ENCODE peak calls at places on chromosomes 11 and 22, in six cellular contexts. One of them, this sample, is unnamed.

GRCh38 chr11:396948-397548 is 3.0 kb downstream of the PKP3 start:
- DNase-seq in ACHN: peak
- DNase-seq in IMR-90: peak
- DNase-seq in non-pigmented ciliary epithelial cell: no peak
- DNase-seq in EL: peak
- DNase-seq in progenitor cell of endocrine pancreas: no peak
- DNase-seq in this sample: peak

GRCh38 chr11:72231396-72232259 is 7.1 kb downstream of the INPPL1 start:
- DNase-seq in EL: no peak
- DNase-seq in ACHN: no peak
- DNase-seq in progenitor cell of endocrine pancreas: no peak
- DNase-seq in non-pigmented ciliary epithelial cell: no peak
- DNase-seq in IMR-90: no peak
- DNase-seq in this sample: no peak

GRCh38 chr22:39563571-39564428 is 6.8 kb upstream of the CACNA1I start:
- DNase-seq in IMR-90: no peak
- DNase-seq in EL: no peak
- DNase-seq in ACHN: no peak
- DNase-seq in progenitor cell of endocrine pancreas: no peak
- DNase-seq in non-pigmented ciliary epithelial cell: no peak
- DNase-seq in this sample: no peak

GRCh38 chr11:69044111-69045013 is 4.4 kb upstream of the TPCN2 start:
- DNase-seq in non-pigmented ciliary epithelial cell: peak
- DNase-seq in ACHN: peak
- DNase-seq in IMR-90: peak
- DNase-seq in EL: peak
- DNase-seq in progenitor cell of endocrine pancreas: no peak
- DNase-seq in this sample: peak

GRCh38 chr22:20758688-20759087 is 15.2 kb upstream of the SERPIND1 start:
- DNase-seq in non-pigmented ciliary epithelial cell: no peak
- DNase-seq in IMR-90: no peak
- DNase-seq in ACHN: no peak
- DNase-seq in progenitor cell of endocrine pancreas: no peak
- DNase-seq in EL: no peak
- DNase-seq in this sample: peak

GRCh38 chr11:63017306-63017974 is 1.8 kb upstream of the SLC22A8 start:
- DNase-seq in non-pigmented ciliary epithelial cell: no peak
- DNase-seq in ACHN: no peak
- DNase-seq in EL: peak
- DNase-seq in progenitor cell of endocrine pancreas: no peak
- DNase-seq in IMR-90: no peak
- DNase-seq in this sample: no peak

GRCh38 chr22:19806213-19807160 is 45.9 kb downstream of the TBX1 start:
- DNase-seq in progenitor cell of endocrine pancreas: no peak
- DNase-seq in ACHN: no peak
- DNase-seq in IMR-90: no peak
- DNase-seq in EL: no peak
- DNase-seq in non-pigmented ciliary epithelial cell: no peak
- DNase-seq in this sample: no peak

GRCh38 chr22:40673017-40673416 is 6.3 kb upstream of the MCHR1 start:
- DNase-seq in EL: no peak
- DNase-seq in ACHN: no peak
- DNase-seq in IMR-90: no peak
- DNase-seq in non-pigmented ciliary epithelial cell: no peak
- DNase-seq in progenitor cell of endocrine pancreas: no peak
- DNase-seq in this sample: no peak

GRCh38 chr11:11620966-11621880 is 582 bp downstream of the GALNT18 start:
- DNase-seq in EL: peak
- DNase-seq in IMR-90: peak
- DNase-seq in non-pigmented ciliary epithelial cell: no peak
- DNase-seq in ACHN: peak
- DNase-seq in progenitor cell of endocrine pancreas: peak
- DNase-seq in this sample: no peak

GRCh38 chr11:37409124-37409523 is 811.1 kb upstream of the RAG2 start:
- DNase-seq in EL: peak
- DNase-seq in ACHN: no peak
- DNase-seq in progenitor cell of endocrine pancreas: no peak
- DNase-seq in IMR-90: no peak
- DNase-seq in non-pigmented ciliary epithelial cell: peak
- DNase-seq in this sample: no peak

GRCh38 chr11:88359529-88359928 is 22.0 kb upstream of the CTSC start:
- DNase-seq in ACHN: peak
- DNase-seq in EL: no peak
- DNase-seq in IMR-90: no peak
- DNase-seq in progenitor cell of endocrine pancreas: no peak
- DNase-seq in non-pigmented ciliary epithelial cell: no peak
- DNase-seq in this sample: no peak

GRCh38 chr11:65872555-65873279 is at the start of gene EFEMP2:
- DNase-seq in EL: peak
- DNase-seq in ACHN: peak
- DNase-seq in IMR-90: no peak
- DNase-seq in non-pigmented ciliary epithelial cell: no peak
- DNase-seq in progenitor cell of endocrine pancreas: peak
- DNase-seq in this sample: no peak

GRCh38 chr11:19615503-19615902 is 97.1 kb upstream of the NAV2 start:
- DNase-seq in progenitor cell of endocrine pancreas: no peak
- DNase-seq in IMR-90: no peak
- DNase-seq in ACHN: no peak
- DNase-seq in EL: no peak
- DNase-seq in non-pigmented ciliary epithelial cell: no peak
- DNase-seq in this sample: no peak

GRCh38 chr11:14622241-14622954 is 21.2 kb upstream of the PDE3B start:
- DNase-seq in progenitor cell of endocrine pancreas: no peak
- DNase-seq in ACHN: no peak
- DNase-seq in EL: no peak
- DNase-seq in non-pigmented ciliary epithelial cell: no peak
- DNase-seq in IMR-90: no peak
- DNase-seq in this sample: no peak

GRCh38 chr11:121225402-121225801 is 67.2 kb upstream of the SC5D start:
- DNase-seq in IMR-90: no peak
- DNase-seq in progenitor cell of endocrine pancreas: no peak
- DNase-seq in non-pigmented ciliary epithelial cell: no peak
- DNase-seq in EL: no peak
- DNase-seq in ACHN: no peak
- DNase-seq in this sample: no peak

GRCh38 chr22:23178512-23179254 is 1.6 kb upstream of the BCR start:
- DNase-seq in ACHN: peak
- DNase-seq in progenitor cell of endocrine pancreas: peak
- DNase-seq in IMR-90: peak
- DNase-seq in EL: peak
- DNase-seq in non-pigmented ciliary epithelial cell: no peak
- DNase-seq in this sample: peak

GRCh38 chr11:125941241-125941605 is 4.6 kb upstream of the VSIG10L2 start:
- DNase-seq in progenitor cell of endocrine pancreas: no peak
- DNase-seq in non-pigmented ciliary epithelial cell: no peak
- DNase-seq in IMR-90: no peak
- DNase-seq in EL: no peak
- DNase-seq in ACHN: no peak
- DNase-seq in this sample: no peak

GRCh38 chr11:60798631-60799030 is 13.5 kb downstream of the MS4A10 start:
- DNase-seq in non-pigmented ciliary epithelial cell: no peak
- DNase-seq in IMR-90: no peak
- DNase-seq in progenitor cell of endocrine pancreas: no peak
- DNase-seq in EL: no peak
- DNase-seq in ACHN: no peak
- DNase-seq in this sample: no peak

GRCh38 chr11:127157225-127157624 is 156.7 kb upstream of the KIRREL3 start:
- DNase-seq in IMR-90: no peak
- DNase-seq in progenitor cell of endocrine pancreas: no peak
- DNase-seq in EL: no peak
- DNase-seq in non-pigmented ciliary epithelial cell: no peak
- DNase-seq in ACHN: no peak
- DNase-seq in this sample: no peak

GRCh38 chr11:86162257-86162656 is 82.3 kb upstream of the EED start:
- DNase-seq in non-pigmented ciliary epithelial cell: peak
- DNase-seq in ACHN: peak
- DNase-seq in progenitor cell of endocrine pancreas: no peak
- DNase-seq in EL: peak
- DNase-seq in IMR-90: peak
- DNase-seq in this sample: peak

GRCh38 chr11:46414899-46415298 is 23.3 kb upstream of the CHRM4 start:
- DNase-seq in progenitor cell of endocrine pancreas: no peak
- DNase-seq in ACHN: no peak
- DNase-seq in non-pigmented ciliary epithelial cell: no peak
- DNase-seq in EL: no peak
- DNase-seq in IMR-90: no peak
- DNase-seq in this sample: no peak

GRCh38 chr22:49573109-49573765 is 254.4 kb downstream of the BRD1 start:
- DNase-seq in EL: no peak
- DNase-seq in IMR-90: no peak
- DNase-seq in ACHN: no peak
- DNase-seq in progenitor cell of endocrine pancreas: no peak
- DNase-seq in non-pigmented ciliary epithelial cell: no peak
- DNase-seq in this sample: no peak

GRCh38 chr22:48449466-48450187 is 1378.0 kb downstream of the BRD1 start:
- DNase-seq in EL: no peak
- DNase-seq in IMR-90: no peak
- DNase-seq in ACHN: no peak
- DNase-seq in progenitor cell of endocrine pancreas: no peak
- DNase-seq in non-pigmented ciliary epithelial cell: no peak
- DNase-seq in this sample: no peak